ENCODE peak calls at places on chromosomes 7 and 10, in seven cellular contexts. One of them, this sample, is unnamed.
A peak's percentile ranks its signal among the peaks of the same experiment; 100 is the strongest.

GRCh38 chr10:24920907-24921881 is 31.2 kb downstream of the PRTFDC1 start:
- DNase-seq in activated CD4-positive, alpha-beta memory T cell treated with anti-CD3 and anti-CD28 coated beads, Interleukin-2, amount 10 ng/mL, durations not matched to agents 7 days and 5 days: peak; percentile 64
- DNase-seq in fibroblast of lung: peak; percentile 98
- DNase-seq in A172: peak; percentile 93
- DNase-seq in NCI-H510A treated with DMSO at 0.1 percent for 48 hours: no peak
- DNase-seq in GM04504: peak; percentile 90
- DNase-seq in activated naive CD8-positive, alpha-beta T cell treated with anti-CD3 and anti-CD28 coated beads, Interleukin-2, amount 50 U/mL, for 24 hours: peak; percentile 72
- DNase-seq in this sample: peak; percentile 66

GRCh38 chr10:124290095-124290795 is 128.5 kb downstream of the OAT start:
- DNase-seq in fibroblast of lung: peak; percentile 72
- DNase-seq in GM04504: no peak
- DNase-seq in A172: peak; percentile 62
- DNase-seq in NCI-H510A treated with DMSO at 0.1 percent for 48 hours: no peak
- DNase-seq in activated naive CD8-positive, alpha-beta T cell treated with anti-CD3 and anti-CD28 coated beads, Interleukin-2, amount 50 U/mL, for 24 hours: peak; percentile 7
- DNase-seq in activated CD4-positive, alpha-beta memory T cell treated with anti-CD3 and anti-CD28 coated beads, Interleukin-2, amount 10 ng/mL, durations not matched to agents 7 days and 5 days: no peak
- DNase-seq in this sample: no peak

GRCh38 chr7:80170445-80170844 is 35.8 kb downstream of the GNAI1 start:
- DNase-seq in activated CD4-positive, alpha-beta memory T cell treated with anti-CD3 and anti-CD28 coated beads, Interleukin-2, amount 10 ng/mL, durations not matched to agents 7 days and 5 days: no peak
- DNase-seq in GM04504: no peak
- DNase-seq in fibroblast of lung: no peak
- DNase-seq in activated naive CD8-positive, alpha-beta T cell treated with anti-CD3 and anti-CD28 coated beads, Interleukin-2, amount 50 U/mL, for 24 hours: no peak
- DNase-seq in A172: no peak
- DNase-seq in NCI-H510A treated with DMSO at 0.1 percent for 48 hours: no peak
- DNase-seq in this sample: no peak

GRCh38 chr10:119197921-119198320 is 9.4 kb upstream of the GRK5 start:
- DNase-seq in activated CD4-positive, alpha-beta memory T cell treated with anti-CD3 and anti-CD28 coated beads, Interleukin-2, amount 10 ng/mL, durations not matched to agents 7 days and 5 days: no peak
- DNase-seq in activated naive CD8-positive, alpha-beta T cell treated with anti-CD3 and anti-CD28 coated beads, Interleukin-2, amount 50 U/mL, for 24 hours: no peak
- DNase-seq in A172: peak; percentile 67
- DNase-seq in GM04504: no peak
- DNase-seq in fibroblast of lung: peak; percentile 87
- DNase-seq in NCI-H510A treated with DMSO at 0.1 percent for 48 hours: no peak
- DNase-seq in this sample: no peak

GRCh38 chr10:6917125-6917524 is 337.0 kb upstream of the PRKCQ start:
- DNase-seq in A172: no peak
- DNase-seq in activated naive CD8-positive, alpha-beta T cell treated with anti-CD3 and anti-CD28 coated beads, Interleukin-2, amount 50 U/mL, for 24 hours: no peak
- DNase-seq in fibroblast of lung: no peak
- DNase-seq in NCI-H510A treated with DMSO at 0.1 percent for 48 hours: no peak
- DNase-seq in GM04504: no peak
- DNase-seq in activated CD4-positive, alpha-beta memory T cell treated with anti-CD3 and anti-CD28 coated beads, Interleukin-2, amount 10 ng/mL, durations not matched to agents 7 days and 5 days: no peak
- DNase-seq in this sample: no peak

GRCh38 chr7:81949306-81949705 is 179.5 kb upstream of the HGF start:
- DNase-seq in A172: no peak
- DNase-seq in NCI-H510A treated with DMSO at 0.1 percent for 48 hours: no peak
- DNase-seq in GM04504: no peak
- DNase-seq in activated CD4-positive, alpha-beta memory T cell treated with anti-CD3 and anti-CD28 coated beads, Interleukin-2, amount 10 ng/mL, durations not matched to agents 7 days and 5 days: no peak
- DNase-seq in activated naive CD8-positive, alpha-beta T cell treated with anti-CD3 and anti-CD28 coated beads, Interleukin-2, amount 50 U/mL, for 24 hours: no peak
- DNase-seq in fibroblast of lung: peak; percentile 69
- DNase-seq in this sample: no peak

GRCh38 chr7:120473352-120473751 is 200.4 kb downstream of the KCND2 start:
- DNase-seq in NCI-H510A treated with DMSO at 0.1 percent for 48 hours: no peak
- DNase-seq in activated naive CD8-positive, alpha-beta T cell treated with anti-CD3 and anti-CD28 coated beads, Interleukin-2, amount 50 U/mL, for 24 hours: no peak
- DNase-seq in activated CD4-positive, alpha-beta memory T cell treated with anti-CD3 and anti-CD28 coated beads, Interleukin-2, amount 10 ng/mL, durations not matched to agents 7 days and 5 days: no peak
- DNase-seq in fibroblast of lung: no peak
- DNase-seq in A172: no peak
- DNase-seq in GM04504: no peak
- DNase-seq in this sample: no peak

GRCh38 chr7:151905322-151905721 is 28.4 kb upstream of the PRKAG2 start:
- DNase-seq in NCI-H510A treated with DMSO at 0.1 percent for 48 hours: no peak
- DNase-seq in fibroblast of lung: no peak
- DNase-seq in GM04504: no peak
- DNase-seq in A172: no peak
- DNase-seq in activated naive CD8-positive, alpha-beta T cell treated with anti-CD3 and anti-CD28 coated beads, Interleukin-2, amount 50 U/mL, for 24 hours: no peak
- DNase-seq in activated CD4-positive, alpha-beta memory T cell treated with anti-CD3 and anti-CD28 coated beads, Interleukin-2, amount 10 ng/mL, durations not matched to agents 7 days and 5 days: no peak
- DNase-seq in this sample: no peak

GRCh38 chr10:53846809-53847208 is 954.2 kb downstream of the PCDH15 start:
- DNase-seq in fibroblast of lung: no peak
- DNase-seq in GM04504: no peak
- DNase-seq in activated naive CD8-positive, alpha-beta T cell treated with anti-CD3 and anti-CD28 coated beads, Interleukin-2, amount 50 U/mL, for 24 hours: no peak
- DNase-seq in NCI-H510A treated with DMSO at 0.1 percent for 48 hours: no peak
- DNase-seq in activated CD4-positive, alpha-beta memory T cell treated with anti-CD3 and anti-CD28 coated beads, Interleukin-2, amount 10 ng/mL, durations not matched to agents 7 days and 5 days: no peak
- DNase-seq in A172: no peak
- DNase-seq in this sample: peak; percentile 8

GRCh38 chr7:76426246-76426645 is 1.5 kb downstream of the ZP3 start:
- DNase-seq in activated naive CD8-positive, alpha-beta T cell treated with anti-CD3 and anti-CD28 coated beads, Interleukin-2, amount 50 U/mL, for 24 hours: no peak
- DNase-seq in fibroblast of lung: no peak
- DNase-seq in GM04504: no peak
- DNase-seq in A172: no peak
- DNase-seq in activated CD4-positive, alpha-beta memory T cell treated with anti-CD3 and anti-CD28 coated beads, Interleukin-2, amount 10 ng/mL, durations not matched to agents 7 days and 5 days: no peak
- DNase-seq in NCI-H510A treated with DMSO at 0.1 percent for 48 hours: no peak
- DNase-seq in this sample: no peak

GRCh38 chr10:119827430-119827829 is 45.2 kb downstream of the MCMBP start:
- DNase-seq in NCI-H510A treated with DMSO at 0.1 percent for 48 hours: no peak
- DNase-seq in fibroblast of lung: no peak
- DNase-seq in GM04504: no peak
- DNase-seq in activated CD4-positive, alpha-beta memory T cell treated with anti-CD3 and anti-CD28 coated beads, Interleukin-2, amount 10 ng/mL, durations not matched to agents 7 days and 5 days: no peak
- DNase-seq in activated naive CD8-positive, alpha-beta T cell treated with anti-CD3 and anti-CD28 coated beads, Interleukin-2, amount 50 U/mL, for 24 hours: no peak
- DNase-seq in A172: no peak
- DNase-seq in this sample: no peak

GRCh38 chr10:124648738-124649137 is 95.4 kb downstream of the FAM53B start:
- DNase-seq in A172: peak; percentile 43
- DNase-seq in GM04504: peak; percentile 71
- DNase-seq in fibroblast of lung: peak; percentile 87
- DNase-seq in activated CD4-positive, alpha-beta memory T cell treated with anti-CD3 and anti-CD28 coated beads, Interleukin-2, amount 10 ng/mL, durations not matched to agents 7 days and 5 days: peak; percentile 75
- DNase-seq in NCI-H510A treated with DMSO at 0.1 percent for 48 hours: peak; percentile 96
- DNase-seq in activated naive CD8-positive, alpha-beta T cell treated with anti-CD3 and anti-CD28 coated beads, Interleukin-2, amount 50 U/mL, for 24 hours: peak; percentile 56
- DNase-seq in this sample: no peak

GRCh38 chr7:77648742-77649338 is 47.4 kb upstream of the RSBN1L start:
- DNase-seq in activated naive CD8-positive, alpha-beta T cell treated with anti-CD3 and anti-CD28 coated beads, Interleukin-2, amount 50 U/mL, for 24 hours: no peak
- DNase-seq in NCI-H510A treated with DMSO at 0.1 percent for 48 hours: no peak
- DNase-seq in activated CD4-positive, alpha-beta memory T cell treated with anti-CD3 and anti-CD28 coated beads, Interleukin-2, amount 10 ng/mL, durations not matched to agents 7 days and 5 days: no peak
- DNase-seq in GM04504: no peak
- DNase-seq in A172: no peak
- DNase-seq in fibroblast of lung: no peak
- DNase-seq in this sample: no peak

GRCh38 chr10:3472705-3473078 is 300.1 kb upstream of the PITRM1 start:
- DNase-seq in NCI-H510A treated with DMSO at 0.1 percent for 48 hours: no peak
- DNase-seq in GM04504: peak; percentile 72
- DNase-seq in fibroblast of lung: peak; percentile 74
- DNase-seq in activated naive CD8-positive, alpha-beta T cell treated with anti-CD3 and anti-CD28 coated beads, Interleukin-2, amount 50 U/mL, for 24 hours: no peak
- DNase-seq in A172: no peak
- DNase-seq in activated CD4-positive, alpha-beta memory T cell treated with anti-CD3 and anti-CD28 coated beads, Interleukin-2, amount 10 ng/mL, durations not matched to agents 7 days and 5 days: no peak
- DNase-seq in this sample: peak; percentile 87

GRCh38 chr10:133379152-133379800 is at the start of gene PAOX:
- DNase-seq in fibroblast of lung: peak; percentile 44
- DNase-seq in activated CD4-positive, alpha-beta memory T cell treated with anti-CD3 and anti-CD28 coated beads, Interleukin-2, amount 10 ng/mL, durations not matched to agents 7 days and 5 days: peak; percentile 58
- DNase-seq in GM04504: no peak
- DNase-seq in activated naive CD8-positive, alpha-beta T cell treated with anti-CD3 and anti-CD28 coated beads, Interleukin-2, amount 50 U/mL, for 24 hours: peak; percentile 70
- DNase-seq in A172: no peak
- DNase-seq in NCI-H510A treated with DMSO at 0.1 percent for 48 hours: peak; percentile 26
- DNase-seq in this sample: peak; percentile 66

GRCh38 chr10:122877264-122877663 is 2.1 kb downstream of the FAM24B start:
- DNase-seq in GM04504: no peak
- DNase-seq in fibroblast of lung: no peak
- DNase-seq in A172: no peak
- DNase-seq in NCI-H510A treated with DMSO at 0.1 percent for 48 hours: no peak
- DNase-seq in activated naive CD8-positive, alpha-beta T cell treated with anti-CD3 and anti-CD28 coated beads, Interleukin-2, amount 50 U/mL, for 24 hours: peak; percentile 11
- DNase-seq in activated CD4-positive, alpha-beta memory T cell treated with anti-CD3 and anti-CD28 coated beads, Interleukin-2, amount 10 ng/mL, durations not matched to agents 7 days and 5 days: no peak
- DNase-seq in this sample: no peak

GRCh38 chr7:116561697-116562483 is 37.1 kb downstream of the CAV1 start:
- DNase-seq in GM04504: no peak
- DNase-seq in activated CD4-positive, alpha-beta memory T cell treated with anti-CD3 and anti-CD28 coated beads, Interleukin-2, amount 10 ng/mL, durations not matched to agents 7 days and 5 days: no peak
- DNase-seq in activated naive CD8-positive, alpha-beta T cell treated with anti-CD3 and anti-CD28 coated beads, Interleukin-2, amount 50 U/mL, for 24 hours: no peak
- DNase-seq in fibroblast of lung: peak; percentile 69
- DNase-seq in A172: no peak
- DNase-seq in NCI-H510A treated with DMSO at 0.1 percent for 48 hours: no peak
- DNase-seq in this sample: no peak

GRCh38 chr10:62610649-62611229 is 193.8 kb upstream of the ADO start:
- DNase-seq in activated CD4-positive, alpha-beta memory T cell treated with anti-CD3 and anti-CD28 coated beads, Interleukin-2, amount 10 ng/mL, durations not matched to agents 7 days and 5 days: peak; percentile 73
- DNase-seq in NCI-H510A treated with DMSO at 0.1 percent for 48 hours: no peak
- DNase-seq in A172: peak; percentile 65
- DNase-seq in GM04504: no peak
- DNase-seq in fibroblast of lung: peak; percentile 40
- DNase-seq in activated naive CD8-positive, alpha-beta T cell treated with anti-CD3 and anti-CD28 coated beads, Interleukin-2, amount 50 U/mL, for 24 hours: peak; percentile 74
- DNase-seq in this sample: peak; percentile 56

GRCh38 chr10:110865184-110865803 is 6.4 kb upstream of the PDCD4 start:
- DNase-seq in fibroblast of lung: peak; percentile 70
- DNase-seq in A172: peak; percentile 74
- DNase-seq in GM04504: no peak
- DNase-seq in NCI-H510A treated with DMSO at 0.1 percent for 48 hours: no peak
- DNase-seq in activated CD4-positive, alpha-beta memory T cell treated with anti-CD3 and anti-CD28 coated beads, Interleukin-2, amount 10 ng/mL, durations not matched to agents 7 days and 5 days: no peak
- DNase-seq in activated naive CD8-positive, alpha-beta T cell treated with anti-CD3 and anti-CD28 coated beads, Interleukin-2, amount 50 U/mL, for 24 hours: no peak
- DNase-seq in this sample: peak; percentile 50

GRCh38 chr7:96621932-96622331 is 87.7 kb downstream of the SEM1 start:
- DNase-seq in activated naive CD8-positive, alpha-beta T cell treated with anti-CD3 and anti-CD28 coated beads, Interleukin-2, amount 50 U/mL, for 24 hours: no peak
- DNase-seq in fibroblast of lung: no peak
- DNase-seq in GM04504: no peak
- DNase-seq in activated CD4-positive, alpha-beta memory T cell treated with anti-CD3 and anti-CD28 coated beads, Interleukin-2, amount 10 ng/mL, durations not matched to agents 7 days and 5 days: no peak
- DNase-seq in A172: no peak
- DNase-seq in NCI-H510A treated with DMSO at 0.1 percent for 48 hours: no peak
- DNase-seq in this sample: no peak

GRCh38 chr7:2621061-2621828 is 10.5 kb upstream of the TTYH3 start:
- DNase-seq in GM04504: no peak
- DNase-seq in NCI-H510A treated with DMSO at 0.1 percent for 48 hours: no peak
- DNase-seq in fibroblast of lung: peak; percentile 73
- DNase-seq in activated CD4-positive, alpha-beta memory T cell treated with anti-CD3 and anti-CD28 coated beads, Interleukin-2, amount 10 ng/mL, durations not matched to agents 7 days and 5 days: no peak
- DNase-seq in A172: no peak
- DNase-seq in activated naive CD8-positive, alpha-beta T cell treated with anti-CD3 and anti-CD28 coated beads, Interleukin-2, amount 50 U/mL, for 24 hours: no peak
- DNase-seq in this sample: no peak

GRCh38 chr7:123282181-123282580 is 82.4 kb upstream of the SLC13A1 start:
- DNase-seq in fibroblast of lung: peak; percentile 19
- DNase-seq in GM04504: no peak
- DNase-seq in NCI-H510A treated with DMSO at 0.1 percent for 48 hours: no peak
- DNase-seq in A172: peak; percentile 42
- DNase-seq in activated CD4-positive, alpha-beta memory T cell treated with anti-CD3 and anti-CD28 coated beads, Interleukin-2, amount 10 ng/mL, durations not matched to agents 7 days and 5 days: no peak
- DNase-seq in activated naive CD8-positive, alpha-beta T cell treated with anti-CD3 and anti-CD28 coated beads, Interleukin-2, amount 50 U/mL, for 24 hours: no peak
- DNase-seq in this sample: no peak

GRCh38 chr7:105277341-105277740 is 111.4 kb downstream of the SRPK2 start:
- DNase-seq in GM04504: no peak
- DNase-seq in activated naive CD8-positive, alpha-beta T cell treated with anti-CD3 and anti-CD28 coated beads, Interleukin-2, amount 50 U/mL, for 24 hours: no peak
- DNase-seq in NCI-H510A treated with DMSO at 0.1 percent for 48 hours: no peak
- DNase-seq in activated CD4-positive, alpha-beta memory T cell treated with anti-CD3 and anti-CD28 coated beads, Interleukin-2, amount 10 ng/mL, durations not matched to agents 7 days and 5 days: no peak
- DNase-seq in A172: no peak
- DNase-seq in fibroblast of lung: peak; percentile 97
- DNase-seq in this sample: peak; percentile 99

GRCh38 chr10:132132391-132132841 is 54.3 kb upstream of the DPYSL4 start:
- DNase-seq in activated naive CD8-positive, alpha-beta T cell treated with anti-CD3 and anti-CD28 coated beads, Interleukin-2, amount 50 U/mL, for 24 hours: no peak
- DNase-seq in A172: no peak
- DNase-seq in GM04504: no peak
- DNase-seq in activated CD4-positive, alpha-beta memory T cell treated with anti-CD3 and anti-CD28 coated beads, Interleukin-2, amount 10 ng/mL, durations not matched to agents 7 days and 5 days: no peak
- DNase-seq in fibroblast of lung: no peak
- DNase-seq in NCI-H510A treated with DMSO at 0.1 percent for 48 hours: no peak
- DNase-seq in this sample: no peak

GRCh38 chr7:111558948-111559347 is 3.3 kb downstream of the IMMP2L start:
- DNase-seq in NCI-H510A treated with DMSO at 0.1 percent for 48 hours: no peak
- DNase-seq in fibroblast of lung: no peak
- DNase-seq in GM04504: peak; percentile 5
- DNase-seq in activated naive CD8-positive, alpha-beta T cell treated with anti-CD3 and anti-CD28 coated beads, Interleukin-2, amount 50 U/mL, for 24 hours: no peak
- DNase-seq in A172: no peak
- DNase-seq in activated CD4-positive, alpha-beta memory T cell treated with anti-CD3 and anti-CD28 coated beads, Interleukin-2, amount 10 ng/mL, durations not matched to agents 7 days and 5 days: no peak
- DNase-seq in this sample: no peak

GRCh38 chr10:33208166-33208565 is 126.3 kb downstream of the NRP1 start:
- DNase-seq in activated CD4-positive, alpha-beta memory T cell treated with anti-CD3 and anti-CD28 coated beads, Interleukin-2, amount 10 ng/mL, durations not matched to agents 7 days and 5 days: no peak
- DNase-seq in A172: no peak
- DNase-seq in activated naive CD8-positive, alpha-beta T cell treated with anti-CD3 and anti-CD28 coated beads, Interleukin-2, amount 50 U/mL, for 24 hours: no peak
- DNase-seq in GM04504: no peak
- DNase-seq in fibroblast of lung: no peak
- DNase-seq in NCI-H510A treated with DMSO at 0.1 percent for 48 hours: no peak
- DNase-seq in this sample: no peak

GRCh38 chr7:4612939-4613841 is 68.9 kb upstream of the FOXK1 start:
- DNase-seq in activated CD4-positive, alpha-beta memory T cell treated with anti-CD3 and anti-CD28 coated beads, Interleukin-2, amount 10 ng/mL, durations not matched to agents 7 days and 5 days: no peak
- DNase-seq in GM04504: no peak
- DNase-seq in NCI-H510A treated with DMSO at 0.1 percent for 48 hours: no peak
- DNase-seq in A172: peak; percentile 90
- DNase-seq in fibroblast of lung: peak; percentile 81
- DNase-seq in activated naive CD8-positive, alpha-beta T cell treated with anti-CD3 and anti-CD28 coated beads, Interleukin-2, amount 50 U/mL, for 24 hours: peak; percentile 3
- DNase-seq in this sample: no peak